ENCODE peak calls at places on chromosome 3, in seven cellular contexts. D is thoracic aorta; N is WERI-Rb-1; A is CD8-positive, alpha-beta T cell; J is kidney; C is hepatocyte; Q is tibial artery. I is an unnamed sample.

GRCh38 chr3:69865920-69866679 is 126.8 kb downstream of the MITF start:
- DNase-seq in A (no peak), Q (no peak), N (no peak), D (no peak), J (peak; percentile 80), C (peak; percentile 50), I (peak; percentile 39)

GRCh38 chr3:107756649-107757048 is 233.9 kb downstream of the BBX start:
- DNase-seq in A (no peak), Q (no peak), J (no peak), N (no peak), C (no peak), D (no peak), I (peak; percentile 34)

GRCh38 chr3:153624310-153625030 is 462.4 kb downstream of the RAP2B start:
- DNase-seq in Q (no peak), A (peak; percentile 58), J (no peak), C (no peak), N (no peak), D (no peak), I (no peak)

GRCh38 chr3:158152186-158152585 is 42.3 kb downstream of the RSRC1 start:
- DNase-seq in N (no peak), A (no peak), D (no peak), J (no peak), C (no peak), Q (no peak), I (peak; percentile 10)

GRCh38 chr3:27307566-27307965 is 61.6 kb downstream of the NEK10 start:
- DNase-seq in C (no peak), J (no peak), Q (no peak), A (no peak), D (no peak), N (no peak), I (no peak)

GRCh38 chr3:58369038-58369437 is 36.3 kb downstream of the PXK start:
- DNase-seq in Q (no peak), C (no peak), D (no peak), A (no peak), J (no peak), N (no peak), I (no peak)

GRCh38 chr3:88921986-88922385 is 185.4 kb upstream of the EPHA3 start:
- DNase-seq in N (no peak), D (no peak), C (no peak), A (no peak), J (no peak), Q (no peak), I (no peak)

GRCh38 chr3:53114011-53114400 is 16.2 kb downstream of the RFT1 start:
- DNase-seq in N (peak; percentile 85), D (peak; percentile 42), C (peak; percentile 89), A (peak; percentile 84), Q (peak; percentile 83), J (peak; percentile 78), I (peak; percentile 79)

GRCh38 chr3:42680806-42681205 is 4.5 kb upstream of the KLHL40 start:
- DNase-seq in D (no peak), J (no peak), C (no peak), N (no peak), A (no peak), Q (no peak), I (no peak)

GRCh38 chr3:15562560-15562959 is 38.8 kb downstream of the HACL1 start:
- DNase-seq in C (peak; percentile 35), D (no peak), A (no peak), N (no peak), Q (no peak), J (no peak), I (no peak)

GRCh38 chr3:11665331-11665730 is 21.6 kb upstream of the VGLL4 start:
- DNase-seq in Q (no peak), C (no peak), D (no peak), J (no peak), N (no peak), A (no peak), I (no peak)

GRCh38 chr3:11661827-11662226 is 18.1 kb upstream of the VGLL4 start:
- DNase-seq in J (no peak), Q (no peak), C (no peak), A (no peak), D (no peak), N (no peak), I (peak; percentile 40)

GRCh38 chr3:11660242-11660641 is 16.5 kb upstream of the VGLL4 start:
- DNase-seq in N (no peak), C (no peak), J (no peak), A (no peak), D (no peak), Q (no peak), I (no peak)

GRCh38 chr3:11661052-11661656 is 17.4 kb upstream of the VGLL4 start:
- DNase-seq in N (no peak), J (no peak), Q (no peak), D (no peak), C (no peak), A (no peak), I (no peak)

GRCh38 chr3:11662392-11662990 is 18.8 kb upstream of the VGLL4 start:
- DNase-seq in A (no peak), Q (no peak), J (no peak), D (no peak), N (no peak), C (no peak), I (no peak)
- TF ChIP-seq CTCF in A (no peak), Q (peak; percentile 40), J (no peak), D (peak; percentile 55), N (peak; percentile 34), C (no peak), I (peak; percentile 50)

DNA sequence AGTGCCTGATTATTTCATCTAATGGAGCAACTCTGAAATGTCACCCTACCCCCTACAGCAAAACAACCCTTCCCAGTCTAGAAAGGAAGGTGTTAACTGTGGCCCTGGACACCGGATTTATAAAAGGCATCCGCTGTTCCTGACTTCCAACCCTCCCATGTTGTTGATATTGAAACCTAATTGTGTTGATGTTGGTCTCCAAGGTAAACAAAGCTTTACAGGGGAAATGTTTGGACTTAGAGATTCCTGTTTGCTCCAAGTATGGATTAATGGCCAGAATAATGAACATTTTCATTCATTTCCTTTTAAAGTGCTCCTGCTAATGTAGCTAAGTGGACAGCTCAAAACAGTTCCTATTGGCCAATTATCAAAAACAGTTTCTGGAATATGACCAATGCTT is 19.4 kb upstream of the LMCD1 start:
- DNase-seq in A (no peak), Q (no peak), C (no peak), J (no peak), D (no peak), N (no peak), I (peak; percentile 68)
- H3K4me3 ChIP-seq in A (no peak overlapping the region), Q (no peak overlapping the region), C (no peak overlapping the region), J (no peak overlapping the region), D (no peak overlapping the region), N (no peak overlapping the region), I (no peak overlapping the region)

GRCh38 chr3:169058681-169059080 is 604.8 kb downstream of the MECOM start:
- DNase-seq in A (no peak), N (no peak), Q (no peak), C (no peak), D (no peak), J (no peak), I (no peak)

GRCh38 chr3:169060037-169060436 is 603.5 kb downstream of the MECOM start:
- DNase-seq in D (no peak), C (no peak), N (no peak), J (no peak), A (no peak), Q (no peak), I (no peak)
- TF ChIP-seq CTCF in D (no peak), C (no peak), N (no peak), J (no peak), A (no peak), Q (no peak), I (peak; percentile 31)

GRCh38 chr3:73623996-73624362 is 762 bp downstream of the PDZRN3 start:
- DNase-seq in J (peak; percentile 78), Q (peak; percentile 35), A (no peak), D (no peak), N (peak; percentile 70), C (peak; percentile 83), I (peak; percentile 59)

GRCh38 chr3:73622135-73622534 is 2.6 kb downstream of the PDZRN3 start:
- DNase-seq in A (no peak), J (peak; percentile 72), D (no peak), Q (peak; percentile 45), N (peak; percentile 11), C (peak; percentile 77), I (peak; percentile 68)

GRCh38 chr3:73624363-73625123 is at the start of gene PDZRN3:
- DNase-seq in Q (peak; percentile 40), C (peak; percentile 80), D (no peak), N (peak; percentile 74), A (no peak), J (peak; percentile 91), I (peak; percentile 75)

GRCh38 chr3:73625124-73625665 is 454 bp upstream of the PDZRN3 start:
- DNase-seq in J (peak; percentile 62), C (peak; percentile 67), D (no peak), A (no peak), Q (no peak), N (peak; percentile 49), I (peak; percentile 66)

GRCh38 chr3:73623316-73623715 is 1.4 kb downstream of the PDZRN3 start:
- DNase-seq in C (no peak), N (no peak), A (no peak), Q (no peak), D (no peak), J (no peak), I (no peak)
- H3K4me3 ChIP-seq in C (peak overlapping the region; percentile 39), N (peak overlapping the region; percentile 80), A (no peak overlapping the region), Q (peak overlapping the region; percentile 80), D (peak overlapping the region; percentile 92), J (peak overlapping the region; percentile 85), I (peak overlapping the region; percentile 63)

GRCh38 chr3:25575001-25575400 is 89.7 kb downstream of the TOP2B start:
- DNase-seq in A (no peak), Q (no peak), C (no peak), J (no peak), D (no peak), N (no peak), I (no peak)

GRCh38 chr3:25576146-25576545 is 88.6 kb downstream of the TOP2B start:
- DNase-seq in D (no peak), C (no peak), Q (no peak), N (no peak), A (no peak), J (no peak), I (no peak)

GRCh38 chr3:25573386-25574171 is 91.1 kb downstream of the TOP2B start:
- DNase-seq in D (no peak), C (no peak), Q (no peak), J (no peak), A (no peak), N (no peak), I (peak; percentile 29)

GRCh38 chr3:25574172-25574765 is 90.4 kb downstream of the TOP2B start:
- DNase-seq in N (no peak), J (no peak), A (no peak), C (no peak), D (no peak), Q (no peak), I (no peak)

GRCh38 chr3:25576836-25577454 is 87.8 kb downstream of the TOP2B start:
- DNase-seq in Q (no peak), D (no peak), J (no peak), C (no peak), N (no peak), A (no peak), I (no peak)
- TF ChIP-seq CTCF in Q (no peak), D (no peak), J (no peak), C (no peak), N (peak; percentile 2), A (no peak), I (no peak)

I was measured in fibroblast of villous mesenchyme.